ENCODE peak calls at places on chromosomes 12 and 14, in seven cellular contexts. K, L, B, Q, P, W and A are unnamed samples. For H3K9me3, the result is how much of the 10 kb centered on the place peaks cover.

GRCh38 chr14:80080601-80081000 is 130.7 kb downstream of the DIO2 start:
- DNase-seq in K (no peak), L (no peak), B (no peak), Q (no peak), P (no peak), W (no peak), A (no peak)

GRCh38 chr12:91387461-91388134 is 205.0 kb upstream of the DCN start:
- DNase-seq in K (no peak), L (no peak), B (no peak), Q (no peak), P (no peak), W (no peak), A (no peak)

GRCh38 chr14:70116278-70116677 is 72.5 kb downstream of the SLC8A3 start:
- DNase-seq in K (no peak), L (no peak), B (no peak), Q (no peak), P (no peak), W (no peak), A (no peak)

GRCh38 chr12:53737951-53738833 is 10.9 kb upstream of the CALCOCO1 start:
- DNase-seq in K (no peak), L (no peak), B (no peak), Q (no peak), P (peak), W (no peak), A (peak)

GRCh38 chr14:75831455-75831854 is 150.3 kb downstream of the TGFB3 start:
- DNase-seq in K (no peak), L (peak), B (peak), Q (peak), P (peak), W (no peak), A (peak)

GRCh38 chr12:107655281-107656065 is 30.1 kb upstream of the PWP1 start:
- DNase-seq in K (no peak), L (no peak), B (no peak), Q (no peak), P (no peak), W (no peak), A (no peak)

GRCh38 chr12:77049767-77050353 is 15.5 kb downstream of the E2F7 start:
- DNase-seq in K (peak), L (no peak), B (peak), Q (no peak), P (no peak), W (no peak), A (peak)

GRCh38 chr12:106369624-106370346 is 12.2 kb downstream of the POLR3B start:
- DNase-seq in K (peak), L (no peak), B (peak), Q (no peak), P (no peak), W (no peak), A (peak)

GRCh38 chr14:22375321-22375930 is 213.6 kb downstream of the DAD1 start:
- DNase-seq in K (peak), L (peak), B (peak), Q (no peak), P (no peak), W (no peak), A (peak)

GRCh38 chr14:100140452-100141132 is 18.9 kb downstream of the DEGS2 start:
- DNase-seq in K (no peak), L (no peak), B (no peak), Q (no peak), P (peak), W (no peak), A (peak)

GRCh38 chr12:80837342-80837978 is 100.3 kb downstream of the LIN7A start:
- DNase-seq in K (peak), L (no peak), B (peak), Q (no peak), P (no peak), W (no peak), A (peak)

GRCh38 chr14:55438066-55438683 is 2.2 kb downstream of the TBPL2 start:
- DNase-seq in K (peak), L (no peak), B (peak), Q (peak), P (no peak), W (no peak), A (peak)

GRCh38 chr12:104604070-104604994 is 147.6 kb downstream of the CHST11 start:
- DNase-seq in K (peak), L (peak), B (peak), Q (peak), P (peak), W (peak), A (peak)

DNA sequence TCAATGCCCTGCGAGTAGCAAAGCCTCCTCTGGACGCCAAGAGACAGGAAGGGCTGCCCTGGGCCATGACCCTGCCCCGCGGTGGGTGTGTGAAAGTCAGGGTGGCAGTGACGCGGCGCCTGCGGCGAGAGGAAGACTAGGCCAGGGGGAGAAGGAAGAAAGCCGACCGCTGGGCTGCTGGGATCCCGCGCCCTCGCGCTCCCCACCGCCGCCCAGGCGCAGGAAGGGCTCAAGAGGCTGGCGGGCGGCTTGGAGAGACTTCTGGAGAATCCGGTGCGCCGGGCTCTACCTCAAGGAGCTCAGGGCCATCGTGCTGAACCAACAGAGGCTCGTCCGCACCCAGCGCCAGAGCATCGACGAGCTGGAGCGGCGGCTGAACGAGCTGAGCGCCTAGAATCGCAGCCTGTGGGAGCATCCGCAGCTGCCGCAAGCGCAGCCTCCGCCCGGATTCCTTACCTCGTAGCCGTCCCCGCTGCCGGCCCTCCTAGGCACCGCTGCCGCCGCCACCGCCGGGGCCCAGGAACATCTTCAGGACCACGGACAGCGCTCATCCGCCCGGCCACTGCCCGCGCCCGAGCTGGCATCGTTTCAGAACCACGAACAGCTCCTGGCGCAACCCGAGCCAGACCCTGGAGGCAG is 105.0 kb upstream of the PRB2 start:
- DNase-seq in K (peak), L (peak), B (peak), Q (peak), P (peak), W (peak), A (peak)
- TF ChIP-seq CTCF in K (no peak), L (no peak), B (no peak), Q (no peak), P (no peak), W (no peak), A (no peak)

GRCh38 chr14:40218282-40218941 is 786.2 kb upstream of the FBXO33 start:
- DNase-seq in K (no peak), L (no peak), B (no peak), Q (no peak), P (no peak), W (no peak), A (no peak)

GRCh38 chr14:40219032-40219431 is 786.8 kb upstream of the FBXO33 start:
- DNase-seq in K (no peak), L (no peak), B (no peak), Q (no peak), P (no peak), W (no peak), A (no peak)

GRCh38 chr14:40221428-40221827 is 789.2 kb upstream of the FBXO33 start:
- DNase-seq in K (no peak), L (no peak), B (no peak), Q (no peak), P (no peak), W (no peak), A (no peak)

GRCh38 chr14:40222996-40223395 is 790.8 kb upstream of the FBXO33 start:
- DNase-seq in K (no peak), L (no peak), B (no peak), Q (no peak), P (no peak), W (no peak), A (no peak)
- H3K9me3 ChIP-seq in K (under half), L (under half), B (under half), Q (under half), P (under half), W (under half), A (under half)

GRCh38 chr12:7101047-7101693 is 7.8 kb downstream of the C1RL start:
- DNase-seq in K (no peak), L (no peak), B (no peak), Q (no peak), P (no peak), W (peak), A (no peak)

GRCh38 chr12:7100239-7100638 is 8.0 kb upstream of the C1R start:
- DNase-seq in K (no peak), L (no peak), B (no peak), Q (no peak), P (no peak), W (no peak), A (no peak)

GRCh38 chr12:7103837-7104236 is 5.2 kb downstream of the C1RL start:
- DNase-seq in K (no peak), L (no peak), B (no peak), Q (no peak), P (no peak), W (no peak), A (no peak)

GRCh38 chr12:7102582-7102981 is 6.4 kb downstream of the C1RL start:
- DNase-seq in K (no peak), L (no peak), B (no peak), Q (no peak), P (no peak), W (no peak), A (no peak)

GRCh38 chr12:7101694-7102131 is 7.3 kb downstream of the C1RL start:
- DNase-seq in K (no peak), L (no peak), B (no peak), Q (no peak), P (no peak), W (no peak), A (no peak)
- TF ChIP-seq CTCF in K (no peak), L (no peak), B (no peak), Q (no peak), P (no peak), W (no peak), A (no peak)

GRCh38 chr12:132936163-132936562 is 19.9 kb downstream of the ZNF605 start:
- DNase-seq in K (no peak), L (no peak), B (no peak), Q (no peak), P (no peak), W (no peak), A (no peak)
- H3K9me3 ChIP-seq in K (half or more), L (under half), B (under half), Q (under half), P (half or more), W (half or more), A (under half)

GRCh38 chr14:73935666-73936065 is 14.2 kb downstream of the FAM161B start:
- DNase-seq in K (no peak), L (no peak), B (peak), Q (no peak), P (no peak), W (no peak), A (no peak)
- TF ChIP-seq CTCF in K (peak), L (no peak), B (peak), Q (peak), P (peak), W (no peak), A (no peak)